ENCODE peak calls at places on chromosomes 7 and 10, in nine cellular contexts. One of them, this sample, is unnamed.

GRCh38 chr7:85025312-85025756 is 161.5 kb downstream of the SEMA3D start:
- DNase-seq in body of pancreas: peak
- DNase-seq in A549: no peak
- DNase-seq in MM.1S: peak
- DNase-seq in cardiac fibroblast: peak
- DNase-seq in brain microvascular endothelial cell: peak
- DNase-seq in AG09309: no peak
- DNase-seq in heart left ventricle: peak
- DNase-seq in choroid plexus epithelial cell: peak
- DNase-seq in this sample: no peak

GRCh38 chr7:111763221-111763791 is 201.0 kb upstream of the IMMP2L start:
- DNase-seq in brain microvascular endothelial cell: peak
- DNase-seq in AG09309: peak
- DNase-seq in heart left ventricle: no peak
- DNase-seq in body of pancreas: no peak
- DNase-seq in A549: peak
- DNase-seq in choroid plexus epithelial cell: peak
- DNase-seq in cardiac fibroblast: peak
- DNase-seq in MM.1S: peak
- DNase-seq in this sample: peak

GRCh38 chr7:100687740-100688592 is 6.1 kb downstream of the GIGYF1 start:
- DNase-seq in body of pancreas: no peak
- DNase-seq in AG09309: no peak
- DNase-seq in brain microvascular endothelial cell: no peak
- DNase-seq in cardiac fibroblast: no peak
- DNase-seq in choroid plexus epithelial cell: peak
- DNase-seq in heart left ventricle: no peak
- DNase-seq in A549: no peak
- DNase-seq in MM.1S: no peak
- DNase-seq in this sample: peak

GRCh38 chr10:75395171-75395954 is 6.2 kb downstream of the ZNF503 start:
- DNase-seq in heart left ventricle: peak
- DNase-seq in body of pancreas: peak
- DNase-seq in choroid plexus epithelial cell: no peak
- DNase-seq in cardiac fibroblast: peak
- DNase-seq in AG09309: no peak
- DNase-seq in MM.1S: no peak
- DNase-seq in brain microvascular endothelial cell: no peak
- DNase-seq in A549: peak
- DNase-seq in this sample: no peak

GRCh38 chr7:114082934-114083647 is 164.3 kb upstream of the PPP1R3A start:
- DNase-seq in body of pancreas: peak
- DNase-seq in heart left ventricle: no peak
- DNase-seq in brain microvascular endothelial cell: no peak
- DNase-seq in choroid plexus epithelial cell: no peak
- DNase-seq in cardiac fibroblast: no peak
- DNase-seq in AG09309: no peak
- DNase-seq in A549: peak
- DNase-seq in MM.1S: no peak
- DNase-seq in this sample: no peak

GRCh38 chr10:29746080-29746797 is 111.5 kb upstream of the SVIL start:
- DNase-seq in brain microvascular endothelial cell: peak
- DNase-seq in A549: no peak
- DNase-seq in heart left ventricle: no peak
- DNase-seq in cardiac fibroblast: peak
- DNase-seq in AG09309: peak
- DNase-seq in body of pancreas: no peak
- DNase-seq in choroid plexus epithelial cell: peak
- DNase-seq in MM.1S: no peak
- DNase-seq in this sample: peak

GRCh38 chr10:80542053-80542452 is 4.4 kb downstream of the SH2D4B start:
- DNase-seq in choroid plexus epithelial cell: peak
- DNase-seq in body of pancreas: no peak
- DNase-seq in cardiac fibroblast: no peak
- DNase-seq in brain microvascular endothelial cell: no peak
- DNase-seq in AG09309: no peak
- DNase-seq in heart left ventricle: no peak
- DNase-seq in A549: no peak
- DNase-seq in MM.1S: no peak
- DNase-seq in this sample: no peak

GRCh38 chr7:95972554-95972953 is 200.2 kb downstream of the DYNC1I1 start:
- DNase-seq in cardiac fibroblast: no peak
- DNase-seq in AG09309: no peak
- DNase-seq in brain microvascular endothelial cell: peak
- DNase-seq in heart left ventricle: no peak
- DNase-seq in body of pancreas: no peak
- DNase-seq in MM.1S: no peak
- DNase-seq in choroid plexus epithelial cell: peak
- DNase-seq in A549: no peak
- DNase-seq in this sample: no peak

DNA sequence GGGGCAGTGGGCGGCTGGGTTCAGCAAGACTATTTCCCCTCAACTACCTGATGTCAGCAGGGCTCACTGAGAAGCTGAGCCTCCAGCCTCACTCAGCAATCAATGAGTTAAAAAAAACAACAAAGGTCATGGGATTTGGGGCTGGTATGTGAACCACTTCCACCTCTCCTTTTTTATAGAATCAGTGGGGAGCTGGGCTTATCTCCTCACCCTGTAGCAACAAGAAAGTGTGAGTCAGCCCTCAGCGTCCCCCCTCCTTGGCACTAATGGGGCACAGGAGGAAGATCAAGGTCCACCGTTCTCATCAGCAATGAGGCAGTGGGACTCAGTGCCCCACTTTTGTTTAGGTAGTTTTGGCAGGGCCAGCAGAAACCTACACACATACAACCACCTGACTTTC is 823.5 kb upstream of the POM121L12 start:
- DNase-seq in AG09309: no peak
- DNase-seq in A549: no peak
- DNase-seq in brain microvascular endothelial cell: no peak
- DNase-seq in MM.1S: no peak
- DNase-seq in choroid plexus epithelial cell: no peak
- DNase-seq in cardiac fibroblast: no peak
- DNase-seq in body of pancreas: no peak
- DNase-seq in heart left ventricle: no peak
- DNase-seq in this sample: no peak
- H3K4me3 ChIP-seq in AG09309: no peak
- H3K4me3 ChIP-seq in A549: no peak
- H3K4me3 ChIP-seq in brain microvascular endothelial cell: no peak
- H3K4me3 ChIP-seq in MM.1S: no peak
- H3K4me3 ChIP-seq in choroid plexus epithelial cell: no peak
- H3K4me3 ChIP-seq in cardiac fibroblast: no peak
- H3K4me3 ChIP-seq in body of pancreas: no peak
- H3K4me3 ChIP-seq in heart left ventricle: no peak
- H3K4me3 ChIP-seq in this sample: no peak

GRCh38 chr10:986881-987634 is 1.2 kb upstream of the GTPBP4 start:
- DNase-seq in A549: no peak
- DNase-seq in choroid plexus epithelial cell: peak
- DNase-seq in cardiac fibroblast: peak
- DNase-seq in heart left ventricle: no peak
- DNase-seq in AG09309: peak
- DNase-seq in body of pancreas: no peak
- DNase-seq in brain microvascular endothelial cell: peak
- DNase-seq in MM.1S: no peak
- DNase-seq in this sample: peak

GRCh38 chr10:987635-987905 is 664 bp upstream of the GTPBP4 start:
- DNase-seq in cardiac fibroblast: no peak
- DNase-seq in MM.1S: no peak
- DNase-seq in A549: no peak
- DNase-seq in AG09309: no peak
- DNase-seq in choroid plexus epithelial cell: peak
- DNase-seq in body of pancreas: no peak
- DNase-seq in brain microvascular endothelial cell: peak
- DNase-seq in heart left ventricle: no peak
- DNase-seq in this sample: no peak

GRCh38 chr10:986137-986825 is 2.0 kb upstream of the GTPBP4 start:
- DNase-seq in choroid plexus epithelial cell: peak
- DNase-seq in body of pancreas: peak
- DNase-seq in brain microvascular endothelial cell: peak
- DNase-seq in A549: no peak
- DNase-seq in cardiac fibroblast: peak
- DNase-seq in AG09309: no peak
- DNase-seq in MM.1S: no peak
- DNase-seq in heart left ventricle: no peak
- DNase-seq in this sample: no peak

GRCh38 chr10:988667-989545 is 672 bp downstream of the GTPBP4 start:
- DNase-seq in AG09309: no peak
- DNase-seq in A549: peak
- DNase-seq in heart left ventricle: no peak
- DNase-seq in body of pancreas: no peak
- DNase-seq in MM.1S: no peak
- DNase-seq in choroid plexus epithelial cell: peak
- DNase-seq in cardiac fibroblast: peak
- DNase-seq in brain microvascular endothelial cell: no peak
- DNase-seq in this sample: no peak

DNA sequence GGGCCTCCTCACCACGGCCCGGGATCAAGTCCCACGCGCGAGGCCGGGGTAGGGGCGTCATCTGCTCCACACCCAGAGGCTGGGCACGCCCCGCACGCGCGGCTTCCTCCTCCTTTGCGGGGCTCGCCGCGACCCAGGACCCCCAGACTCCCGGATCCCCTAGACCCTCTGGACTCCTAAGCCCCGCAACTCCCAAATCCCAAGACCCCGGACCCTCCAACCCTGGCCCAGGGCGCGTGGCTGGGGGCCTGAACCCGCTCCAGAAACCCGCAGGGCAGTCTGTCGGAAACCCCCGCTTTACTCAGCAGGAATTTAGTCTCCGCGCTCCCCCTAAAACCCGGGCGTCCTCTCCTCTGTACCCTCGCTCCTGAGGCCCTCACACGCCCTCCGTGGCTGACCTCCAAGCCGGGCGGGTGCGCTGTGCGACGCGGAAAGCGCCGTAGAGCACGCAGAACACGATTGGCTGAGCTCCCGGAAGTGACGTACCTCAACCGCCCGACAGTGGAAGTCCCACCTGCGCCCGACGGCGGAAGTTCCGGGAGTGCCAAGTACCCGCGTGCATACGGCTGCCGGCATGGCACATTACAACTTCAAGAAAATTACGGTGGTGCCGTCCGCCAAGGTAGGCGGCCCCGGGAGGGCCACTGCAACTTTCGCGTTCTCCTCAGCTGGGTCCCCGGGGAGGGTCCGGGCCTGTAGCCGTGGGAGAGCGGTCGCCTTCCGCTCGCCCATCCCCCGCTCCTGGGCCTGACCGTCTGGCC is at the start of gene GTPBP4:
- DNase-seq in body of pancreas: peak
- DNase-seq in MM.1S: peak
- DNase-seq in A549: peak
- DNase-seq in choroid plexus epithelial cell: peak
- DNase-seq in brain microvascular endothelial cell: peak
- DNase-seq in AG09309: peak
- DNase-seq in cardiac fibroblast: peak
- DNase-seq in heart left ventricle: peak
- DNase-seq in this sample: peak
- TF ChIP-seq CTCF in body of pancreas: no peak
- TF ChIP-seq CTCF in MM.1S: peak
- TF ChIP-seq CTCF in A549: peak
- TF ChIP-seq CTCF in choroid plexus epithelial cell: no peak
- TF ChIP-seq CTCF in brain microvascular endothelial cell: peak
- TF ChIP-seq CTCF in AG09309: peak
- TF ChIP-seq CTCF in cardiac fibroblast: no peak
- TF ChIP-seq CTCF in heart left ventricle: peak
- TF ChIP-seq CTCF in this sample: no peak

GRCh38 chr10:116849271-116850057 is at the start of gene ENO4:
- DNase-seq in AG09309: peak
- DNase-seq in heart left ventricle: peak
- DNase-seq in cardiac fibroblast: peak
- DNase-seq in MM.1S: peak
- DNase-seq in A549: peak
- DNase-seq in choroid plexus epithelial cell: peak
- DNase-seq in brain microvascular endothelial cell: peak
- DNase-seq in body of pancreas: peak
- DNase-seq in this sample: peak

GRCh38 chr10:116845823-116846222 is 3.5 kb upstream of the ENO4 start:
- DNase-seq in brain microvascular endothelial cell: no peak
- DNase-seq in cardiac fibroblast: no peak
- DNase-seq in AG09309: no peak
- DNase-seq in body of pancreas: no peak
- DNase-seq in choroid plexus epithelial cell: no peak
- DNase-seq in A549: no peak
- DNase-seq in MM.1S: no peak
- DNase-seq in heart left ventricle: no peak
- DNase-seq in this sample: no peak

GRCh38 chr10:116848912-116849270 is 408 bp upstream of the ENO4 start:
- DNase-seq in choroid plexus epithelial cell: no peak
- DNase-seq in A549: no peak
- DNase-seq in brain microvascular endothelial cell: no peak
- DNase-seq in cardiac fibroblast: peak
- DNase-seq in body of pancreas: no peak
- DNase-seq in AG09309: no peak
- DNase-seq in heart left ventricle: no peak
- DNase-seq in MM.1S: no peak
- DNase-seq in this sample: no peak

GRCh38 chr10:116850058-116850611 is 836 bp downstream of the ENO4 start:
- DNase-seq in brain microvascular endothelial cell: no peak
- DNase-seq in cardiac fibroblast: no peak
- DNase-seq in AG09309: no peak
- DNase-seq in heart left ventricle: no peak
- DNase-seq in A549: no peak
- DNase-seq in body of pancreas: no peak
- DNase-seq in MM.1S: no peak
- DNase-seq in choroid plexus epithelial cell: no peak
- DNase-seq in this sample: no peak

DNA sequence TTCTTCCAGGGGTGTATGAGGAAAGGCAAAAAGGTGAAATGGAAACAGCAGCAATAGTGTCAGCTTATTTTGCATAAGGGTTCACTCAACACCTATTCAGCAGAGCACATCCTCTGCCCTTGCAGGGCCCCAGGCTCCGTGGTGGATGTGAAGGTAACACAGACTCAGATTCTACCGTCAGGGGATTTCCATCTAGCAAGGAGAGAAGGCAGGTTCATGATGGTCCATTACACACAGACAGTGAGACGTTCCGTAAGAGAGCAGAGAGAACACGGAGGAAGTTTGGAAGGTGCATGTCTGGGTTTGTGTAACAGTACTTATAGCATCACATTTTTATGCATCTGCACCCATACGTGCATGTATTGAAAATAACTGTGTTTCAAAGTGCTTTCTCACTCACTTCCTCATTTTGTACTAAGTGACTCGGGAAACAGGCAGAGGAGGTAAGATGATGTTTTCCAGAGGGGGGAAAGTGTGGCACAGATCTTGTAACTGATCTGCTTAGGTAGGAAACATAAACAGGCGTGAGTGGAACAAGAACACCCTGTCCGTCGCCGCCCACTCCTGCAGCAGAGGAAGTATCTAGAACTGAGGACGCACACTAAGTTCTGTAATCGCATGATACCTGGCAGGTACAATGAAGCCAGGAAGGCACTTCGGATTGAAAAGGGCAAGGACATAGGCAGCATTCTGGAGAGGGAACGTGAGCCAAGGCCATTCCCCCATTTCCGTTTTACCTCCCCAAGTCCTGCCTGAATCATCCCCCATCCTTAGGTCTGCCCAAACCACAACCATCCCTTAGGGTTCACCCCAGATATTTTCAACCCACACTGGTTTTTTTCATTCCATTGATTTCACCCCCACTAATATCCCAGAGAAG is 1.0 kb upstream of the ENO4 start:
- DNase-seq in cardiac fibroblast: no peak
- DNase-seq in brain microvascular endothelial cell: no peak
- DNase-seq in choroid plexus epithelial cell: no peak
- DNase-seq in body of pancreas: no peak
- DNase-seq in AG09309: no peak
- DNase-seq in MM.1S: peak
- DNase-seq in A549: no peak
- DNase-seq in heart left ventricle: no peak
- DNase-seq in this sample: peak
- H3K4me3 ChIP-seq in cardiac fibroblast: peak
- H3K4me3 ChIP-seq in brain microvascular endothelial cell: peak
- H3K4me3 ChIP-seq in choroid plexus epithelial cell: peak
- H3K4me3 ChIP-seq in body of pancreas: peak
- H3K4me3 ChIP-seq in AG09309: peak
- H3K4me3 ChIP-seq in MM.1S: peak
- H3K4me3 ChIP-seq in A549: peak
- H3K4me3 ChIP-seq in heart left ventricle: peak
- H3K4me3 ChIP-seq in this sample: peak

GRCh38 chr7:150896562-150897209 is 44.4 kb downstream of the AOC1 start:
- DNase-seq in body of pancreas: no peak
- DNase-seq in cardiac fibroblast: no peak
- DNase-seq in AG09309: no peak
- DNase-seq in A549: no peak
- DNase-seq in heart left ventricle: no peak
- DNase-seq in choroid plexus epithelial cell: no peak
- DNase-seq in brain microvascular endothelial cell: no peak
- DNase-seq in MM.1S: no peak
- DNase-seq in this sample: no peak

GRCh38 chr7:150898475-150899011 is 46.2 kb downstream of the AOC1 start:
- DNase-seq in A549: peak
- DNase-seq in brain microvascular endothelial cell: peak
- DNase-seq in heart left ventricle: peak
- DNase-seq in choroid plexus epithelial cell: peak
- DNase-seq in body of pancreas: peak
- DNase-seq in MM.1S: peak
- DNase-seq in AG09309: peak
- DNase-seq in cardiac fibroblast: peak
- DNase-seq in this sample: peak

GRCh38 chr7:150897502-150898474 is 45.5 kb downstream of the AOC1 start:
- DNase-seq in MM.1S: peak
- DNase-seq in AG09309: no peak
- DNase-seq in body of pancreas: no peak
- DNase-seq in brain microvascular endothelial cell: no peak
- DNase-seq in cardiac fibroblast: no peak
- DNase-seq in A549: no peak
- DNase-seq in choroid plexus epithelial cell: peak
- DNase-seq in heart left ventricle: no peak
- DNase-seq in this sample: no peak

GRCh38 chr7:150891740-150892139 is 39.4 kb downstream of the AOC1 start:
- DNase-seq in A549: no peak
- DNase-seq in choroid plexus epithelial cell: no peak
- DNase-seq in cardiac fibroblast: no peak
- DNase-seq in heart left ventricle: no peak
- DNase-seq in brain microvascular endothelial cell: no peak
- DNase-seq in MM.1S: no peak
- DNase-seq in body of pancreas: no peak
- DNase-seq in AG09309: no peak
- DNase-seq in this sample: no peak

DNA sequence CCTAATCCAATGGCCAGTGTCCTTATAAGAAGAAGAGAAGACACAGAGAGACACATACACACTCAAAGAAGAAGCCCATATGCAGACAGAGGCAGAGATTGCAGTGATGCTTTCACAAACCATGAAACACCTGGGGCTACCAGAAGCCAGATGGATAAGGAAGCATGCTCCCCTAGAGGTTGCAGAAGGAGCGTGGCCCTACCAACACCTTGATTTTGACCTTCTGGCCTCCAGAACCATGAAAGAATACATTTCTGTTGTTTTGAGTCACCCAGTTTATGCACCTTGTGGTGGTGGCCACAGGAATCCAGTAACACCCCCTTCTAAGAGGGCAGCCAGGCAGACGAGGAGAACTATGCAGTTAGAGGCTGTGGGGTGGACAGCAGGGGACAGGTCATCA is 43.5 kb downstream of the AOC1 start:
- DNase-seq in cardiac fibroblast: no peak
- DNase-seq in body of pancreas: no peak
- DNase-seq in brain microvascular endothelial cell: no peak
- DNase-seq in MM.1S: peak
- DNase-seq in choroid plexus epithelial cell: no peak
- DNase-seq in AG09309: no peak
- DNase-seq in heart left ventricle: no peak
- DNase-seq in A549: no peak
- DNase-seq in this sample: no peak
- TF ChIP-seq CTCF in cardiac fibroblast: no peak
- TF ChIP-seq CTCF in body of pancreas: no peak
- TF ChIP-seq CTCF in brain microvascular endothelial cell: no peak
- TF ChIP-seq CTCF in MM.1S: peak
- TF ChIP-seq CTCF in choroid plexus epithelial cell: no peak
- TF ChIP-seq CTCF in AG09309: no peak
- TF ChIP-seq CTCF in heart left ventricle: no peak
- TF ChIP-seq CTCF in A549: no peak
- TF ChIP-seq CTCF in this sample: no peak

This sample was measured in foreskin fibroblast.